ENCODE peak calls at places on chromosomes 6 and 20, in five cellular contexts. One of them, this sample, is unnamed.
A peak's percentile ranks its signal among the peaks of the same experiment; 100 is the strongest.

GRCh38 chr6:8557019-8557748 is 121.8 kb upstream of the SLC35B3 start:
- DNase-seq in WTC11: no peak
- DNase-seq in H1: no peak
- DNase-seq in K562: no peak
- DNase-seq in GM12878: no peak
- DNase-seq in this sample: no peak

GRCh38 chr6:125188037-125188436 is 34.5 kb downstream of the TPD52L1 start:
- DNase-seq in WTC11: no peak
- DNase-seq in H1: no peak
- DNase-seq in K562: peak; percentile 23
- DNase-seq in GM12878: no peak
- DNase-seq in this sample: no peak

GRCh38 chr6:143961868-143962643 is 46.0 kb downstream of the PLAGL1 start:
- DNase-seq in WTC11: no peak
- DNase-seq in H1: no peak
- DNase-seq in K562: no peak
- DNase-seq in GM12878: no peak
- DNase-seq in this sample: no peak

GRCh38 chr6:32195902-32196681 is 3.6 kb upstream of the GPSM3 start:
- DNase-seq in WTC11: peak; percentile 90
- DNase-seq in H1: peak; percentile 71
- DNase-seq in K562: peak; percentile 77
- DNase-seq in GM12878: peak; percentile 48
- DNase-seq in this sample: peak; percentile 88

GRCh38 chr20:12177657-12178293 is 260.1 kb downstream of the BTBD3 start:
- DNase-seq in WTC11: no peak
- DNase-seq in H1: no peak
- DNase-seq in K562: no peak
- DNase-seq in GM12878: no peak
- DNase-seq in this sample: peak; percentile 13

GRCh38 chr20:61887694-61888093 is 178.0 kb downstream of the TAF4 start:
- DNase-seq in WTC11: no peak
- DNase-seq in H1: no peak
- DNase-seq in K562: no peak
- DNase-seq in GM12878: no peak
- DNase-seq in this sample: no peak

GRCh38 chr6:21665101-21665435 is 71.5 kb downstream of the SOX4 start:
- DNase-seq in WTC11: no peak
- DNase-seq in H1: no peak
- DNase-seq in K562: no peak
- DNase-seq in GM12878: no peak
- DNase-seq in this sample: no peak

GRCh38 chr20:15205719-15206118 is 868.3 kb upstream of the FLRT3 start:
- DNase-seq in WTC11: no peak
- DNase-seq in H1: no peak
- DNase-seq in K562: no peak
- DNase-seq in GM12878: no peak
- DNase-seq in this sample: no peak

GRCh38 chr6:148441454-148441911 is 98.8 kb downstream of the SASH1 start:
- DNase-seq in WTC11: no peak
- DNase-seq in H1: no peak
- DNase-seq in K562: no peak
- DNase-seq in GM12878: no peak
- DNase-seq in this sample: peak; percentile 35

GRCh38 chr6:159469449-159469848 is 223.6 kb downstream of the SOD2 start:
- DNase-seq in WTC11: no peak
- DNase-seq in H1: no peak
- DNase-seq in K562: no peak
- DNase-seq in GM12878: no peak
- DNase-seq in this sample: no peak

GRCh38 chr6:139482184-139482751 is 107.8 kb upstream of the CITED2 start:
- DNase-seq in WTC11: no peak
- DNase-seq in H1: no peak
- DNase-seq in K562: no peak
- DNase-seq in GM12878: no peak
- DNase-seq in this sample: no peak

GRCh38 chr6:5085638-5086293 is 625 bp downstream of the PPP1R3G start:
- DNase-seq in WTC11: peak; percentile 63
- DNase-seq in H1: no peak
- DNase-seq in K562: no peak
- DNase-seq in GM12878: no peak
- DNase-seq in this sample: no peak

GRCh38 chr6:31541059-31541657 is 645 bp downstream of the DDX39B start:
- DNase-seq in WTC11: no peak
- DNase-seq in H1: no peak
- DNase-seq in K562: peak; percentile 79
- DNase-seq in GM12878: no peak
- DNase-seq in this sample: peak; percentile 63

GRCh38 chr20:58131581-58132142 is 96.8 kb downstream of the ANKRD60 start:
- DNase-seq in WTC11: no peak
- DNase-seq in H1: no peak
- DNase-seq in K562: no peak
- DNase-seq in GM12878: no peak
- DNase-seq in this sample: peak; percentile 75

GRCh38 chr6:35474978-35475570 is 6.9 kb downstream of the RPL10A start:
- DNase-seq in WTC11: no peak
- DNase-seq in H1: no peak
- DNase-seq in K562: no peak
- DNase-seq in GM12878: no peak
- DNase-seq in this sample: no peak

GRCh38 chr6:40492126-40492525 is 95.0 kb downstream of the LRFN2 start:
- DNase-seq in WTC11: peak; percentile 54
- DNase-seq in H1: no peak
- DNase-seq in K562: no peak
- DNase-seq in GM12878: no peak
- DNase-seq in this sample: no peak

GRCh38 chr20:3890410-3890751 is 1.2 kb downstream of the PANK2 start:
- DNase-seq in WTC11: no peak
- DNase-seq in H1: no peak
- DNase-seq in K562: no peak
- DNase-seq in GM12878: no peak
- DNase-seq in this sample: peak; percentile 48

GRCh38 chr20:59600472-59600871 is 3.9 kb upstream of the PHACTR3 start:
- DNase-seq in WTC11: no peak
- DNase-seq in H1: no peak
- DNase-seq in K562: no peak
- DNase-seq in GM12878: no peak
- DNase-seq in this sample: no peak

GRCh38 chr6:151052021-151052646 is 186.6 kb downstream of the MTHFD1L start:
- DNase-seq in WTC11: no peak
- DNase-seq in H1: no peak
- DNase-seq in K562: no peak
- DNase-seq in GM12878: no peak
- DNase-seq in this sample: no peak

GRCh38 chr6:13445005-13445743 is 42.2 kb downstream of the GFOD1 start:
- DNase-seq in WTC11: peak; percentile 34
- DNase-seq in H1: no peak
- DNase-seq in K562: no peak
- DNase-seq in GM12878: no peak
- DNase-seq in this sample: no peak

GRCh38 chr20:20085071-20085470 is 32.7 kb downstream of the CFAP61 start:
- DNase-seq in WTC11: no peak
- DNase-seq in H1: no peak
- DNase-seq in K562: no peak
- DNase-seq in GM12878: no peak
- DNase-seq in this sample: no peak

GRCh38 chr20:32749914-32750637 is 6.8 kb upstream of the COMMD7 start:
- DNase-seq in WTC11: peak; percentile 84
- DNase-seq in H1: peak; percentile 79
- DNase-seq in K562: no peak
- DNase-seq in GM12878: no peak
- DNase-seq in this sample: no peak

GRCh38 chr20:32751309-32752020 is 8.2 kb upstream of the COMMD7 start:
- DNase-seq in WTC11: no peak
- DNase-seq in H1: no peak
- DNase-seq in K562: no peak
- DNase-seq in GM12878: no peak
- DNase-seq in this sample: no peak

GRCh38 chr20:32753731-32754130 is 8.5 kb upstream of the DNMT3B start:
- DNase-seq in WTC11: no peak
- DNase-seq in H1: no peak
- DNase-seq in K562: no peak
- DNase-seq in GM12878: no peak
- DNase-seq in this sample: no peak

GRCh38 chr20:32752021-32752457 is 8.8 kb upstream of the COMMD7 start:
- DNase-seq in WTC11: no peak
- DNase-seq in H1: no peak
- DNase-seq in K562: no peak
- DNase-seq in GM12878: no peak
- DNase-seq in this sample: no peak

GRCh38 chr20:32752458-32753250 is 9.4 kb upstream of the COMMD7 start:
- DNase-seq in WTC11: no peak
- DNase-seq in H1: no peak
- DNase-seq in K562: peak; percentile 96
- DNase-seq in GM12878: no peak
- DNase-seq in this sample: no peak
- TF ChIP-seq ATF2 in WTC11: no peak
- TF ChIP-seq ATF2 in H1: no peak
- TF ChIP-seq ATF2 in K562: no peak
- TF ChIP-seq ATF2 in GM12878: no peak
- TF ChIP-seq ATF2 in this sample: no peak

GRCh38 chr20:37295595-37295994 is 6.1 kb downstream of the MANBAL start:
- DNase-seq in WTC11: no peak
- DNase-seq in H1: no peak
- DNase-seq in K562: no peak
- DNase-seq in GM12878: no peak
- DNase-seq in this sample: no peak
- TF ChIP-seq ATF2 in WTC11: no peak
- TF ChIP-seq ATF2 in H1: no peak
- TF ChIP-seq ATF2 in K562: no peak
- TF ChIP-seq ATF2 in GM12878: no peak
- TF ChIP-seq ATF2 in this sample: no peak

DNA sequence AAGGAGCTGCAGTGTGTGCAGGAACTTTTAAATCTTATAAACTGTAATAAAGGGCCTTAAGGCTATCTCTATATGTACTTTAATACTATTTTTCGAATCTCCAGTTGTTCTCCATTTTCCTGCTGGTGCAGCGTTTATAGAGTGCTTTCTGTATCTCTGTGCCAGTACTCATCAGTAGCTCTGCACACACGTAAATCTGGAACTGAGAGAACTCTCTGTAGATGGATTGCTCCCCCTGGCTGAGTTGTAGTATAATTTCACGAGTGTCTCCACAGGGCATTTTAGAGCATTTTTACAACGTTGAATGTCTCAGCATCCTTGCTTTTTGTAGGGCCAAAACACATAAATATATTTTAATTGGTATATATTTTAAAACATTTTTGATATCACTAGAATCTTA is 256.5 kb downstream of the TRDN start:
- DNase-seq in WTC11: no peak
- DNase-seq in H1: peak; percentile 3
- DNase-seq in K562: peak; percentile 9
- DNase-seq in GM12878: no peak
- DNase-seq in this sample: peak; percentile 22
- TF ChIP-seq ATF2 in WTC11: no peak
- TF ChIP-seq ATF2 in H1: no peak
- TF ChIP-seq ATF2 in K562: no peak
- TF ChIP-seq ATF2 in GM12878: no peak
- TF ChIP-seq ATF2 in this sample: no peak

GRCh38 chr20:49486064-49486463 is 3.6 kb upstream of the KCNB1 start:
- DNase-seq in WTC11: no peak
- DNase-seq in H1: no peak
- DNase-seq in K562: no peak
- DNase-seq in GM12878: no peak
- DNase-seq in this sample: no peak

GRCh38 chr20:49485563-49485962 is 3.1 kb upstream of the KCNB1 start:
- DNase-seq in WTC11: no peak
- DNase-seq in H1: no peak
- DNase-seq in K562: no peak
- DNase-seq in GM12878: no peak
- DNase-seq in this sample: no peak

GRCh38 chr20:49483018-49483705 is 694 bp upstream of the KCNB1 start:
- DNase-seq in WTC11: peak; percentile 50
- DNase-seq in H1: peak; percentile 21
- DNase-seq in K562: no peak
- DNase-seq in GM12878: no peak
- DNase-seq in this sample: no peak

GRCh38 chr20:49483706-49484101 is 1.2 kb upstream of the KCNB1 start:
- DNase-seq in WTC11: peak; percentile 34
- DNase-seq in H1: no peak
- DNase-seq in K562: no peak
- DNase-seq in GM12878: no peak
- DNase-seq in this sample: no peak

DNA sequence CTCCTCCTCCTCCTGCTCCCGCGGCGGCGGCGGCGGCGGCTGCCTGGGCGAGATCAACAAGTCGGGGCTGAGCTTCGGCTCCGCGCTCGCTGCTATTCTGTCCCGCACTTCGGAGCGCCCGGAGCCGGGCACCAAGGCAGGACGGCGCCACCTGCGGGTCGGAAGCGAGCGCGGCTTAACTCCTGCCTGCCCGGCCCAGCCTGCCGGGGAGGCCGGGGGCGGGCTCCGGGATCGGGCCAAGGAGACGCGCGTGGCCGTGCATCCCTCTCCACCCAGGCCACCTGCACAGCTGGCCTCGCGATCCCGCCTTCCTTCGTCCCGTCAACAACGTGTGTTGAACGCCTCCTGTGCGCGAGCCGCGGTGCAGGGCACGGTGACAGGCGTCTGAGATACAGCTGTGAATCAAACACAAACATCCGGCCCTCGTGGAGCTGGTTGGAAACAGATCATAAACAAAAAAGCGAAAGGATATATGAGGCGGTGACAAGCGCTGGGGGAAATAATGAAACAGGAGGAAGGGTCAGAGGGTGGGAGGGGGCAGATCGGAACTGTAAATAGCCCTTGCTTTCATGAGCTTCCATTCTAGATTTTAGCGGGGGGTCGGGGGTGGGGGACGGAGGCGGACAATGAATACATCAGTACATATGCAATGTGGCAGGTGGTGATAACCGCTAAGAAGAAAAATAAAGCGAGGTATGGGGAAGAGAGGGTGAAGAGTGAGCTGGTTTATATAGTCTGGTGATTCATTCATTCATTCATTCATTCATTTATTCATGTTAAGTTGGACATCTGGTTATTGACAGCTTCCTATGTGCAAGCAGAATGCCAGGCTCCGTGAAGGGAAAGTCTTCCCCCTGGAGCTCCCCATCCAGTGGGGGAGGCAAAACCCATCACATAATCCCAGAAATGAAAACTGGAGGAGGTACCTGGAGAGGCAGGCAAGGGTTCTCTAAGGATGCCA is 2.0 kb upstream of the KCNB1 start:
- DNase-seq in WTC11: peak; percentile 90
- DNase-seq in H1: peak; percentile 57
- DNase-seq in K562: peak; percentile 73
- DNase-seq in GM12878: no peak
- DNase-seq in this sample: peak; percentile 68
- TF ChIP-seq ATF2 in WTC11: no peak
- TF ChIP-seq ATF2 in H1: no peak
- TF ChIP-seq ATF2 in K562: no peak
- TF ChIP-seq ATF2 in GM12878: no peak
- TF ChIP-seq ATF2 in this sample: peak; percentile 55